ENCODE peak calls at places on chromosomes 13 and 19, in six cellular contexts. One of them, this sample, is unnamed.

GRCh38 chr13:111540486-111540885 is 220.0 kb downstream of the TEX29 start:
- DNase-seq in gastrocnemius medialis: no peak
- DNase-seq in GM12878: no peak
- DNase-seq in A549: no peak
- DNase-seq in Peyer's patch: no peak
- DNase-seq in breast epithelium: no peak
- DNase-seq in this sample: no peak

GRCh38 chr13:20497376-20497775 is 28.3 kb downstream of the CRYL1 start:
- DNase-seq in gastrocnemius medialis: no peak
- DNase-seq in GM12878: no peak
- DNase-seq in A549: no peak
- DNase-seq in Peyer's patch: no peak
- DNase-seq in breast epithelium: no peak
- DNase-seq in this sample: peak; percentile 45

GRCh38 chr13:45179428-45179827 is 21.4 kb downstream of the KCTD4 start:
- DNase-seq in gastrocnemius medialis: no peak
- DNase-seq in GM12878: no peak
- DNase-seq in A549: peak; percentile 33
- DNase-seq in Peyer's patch: no peak
- DNase-seq in breast epithelium: no peak
- DNase-seq in this sample: no peak

GRCh38 chr13:87999141-87999765 is 328.1 kb downstream of the SLITRK5 start:
- DNase-seq in gastrocnemius medialis: no peak
- DNase-seq in GM12878: no peak
- DNase-seq in A549: no peak
- DNase-seq in Peyer's patch: no peak
- DNase-seq in breast epithelium: no peak
- DNase-seq in this sample: no peak

GRCh38 chr13:93352616-93353015 is 126.0 kb downstream of the GPC6 start:
- DNase-seq in gastrocnemius medialis: no peak
- DNase-seq in GM12878: no peak
- DNase-seq in A549: no peak
- DNase-seq in Peyer's patch: no peak
- DNase-seq in breast epithelium: no peak
- DNase-seq in this sample: no peak

GRCh38 chr13:41568143-41568989 is 111.0 kb downstream of the RGCC start:
- DNase-seq in gastrocnemius medialis: no peak
- DNase-seq in GM12878: no peak
- DNase-seq in A549: no peak
- DNase-seq in Peyer's patch: no peak
- DNase-seq in breast epithelium: no peak
- DNase-seq in this sample: no peak

GRCh38 chr13:26785845-26786630 is 25.5 kb upstream of the GPR12 start:
- DNase-seq in gastrocnemius medialis: no peak
- DNase-seq in GM12878: no peak
- DNase-seq in A549: no peak
- DNase-seq in Peyer's patch: no peak
- DNase-seq in breast epithelium: no peak
- DNase-seq in this sample: no peak

GRCh38 chr13:19959831-19960672 is 1.5 kb downstream of the ZMYM2 start:
- DNase-seq in gastrocnemius medialis: peak; percentile 80
- DNase-seq in GM12878: peak; percentile 68
- DNase-seq in A549: peak; percentile 87
- DNase-seq in Peyer's patch: peak; percentile 85
- DNase-seq in breast epithelium: peak; percentile 84
- DNase-seq in this sample: peak; percentile 93

GRCh38 chr19:17762505-17763229 is 11.4 kb downstream of the FCHO1 start:
- DNase-seq in gastrocnemius medialis: no peak
- DNase-seq in GM12878: no peak
- DNase-seq in A549: peak; percentile 86
- DNase-seq in Peyer's patch: no peak
- DNase-seq in breast epithelium: no peak
- DNase-seq in this sample: no peak
- TF ChIP-seq POLR2A in gastrocnemius medialis: no peak
- TF ChIP-seq POLR2A in GM12878: no peak
- TF ChIP-seq POLR2A in A549: no peak
- TF ChIP-seq POLR2A in Peyer's patch: no peak
- TF ChIP-seq POLR2A in breast epithelium: no peak
- TF ChIP-seq POLR2A in this sample: no peak

DNA sequence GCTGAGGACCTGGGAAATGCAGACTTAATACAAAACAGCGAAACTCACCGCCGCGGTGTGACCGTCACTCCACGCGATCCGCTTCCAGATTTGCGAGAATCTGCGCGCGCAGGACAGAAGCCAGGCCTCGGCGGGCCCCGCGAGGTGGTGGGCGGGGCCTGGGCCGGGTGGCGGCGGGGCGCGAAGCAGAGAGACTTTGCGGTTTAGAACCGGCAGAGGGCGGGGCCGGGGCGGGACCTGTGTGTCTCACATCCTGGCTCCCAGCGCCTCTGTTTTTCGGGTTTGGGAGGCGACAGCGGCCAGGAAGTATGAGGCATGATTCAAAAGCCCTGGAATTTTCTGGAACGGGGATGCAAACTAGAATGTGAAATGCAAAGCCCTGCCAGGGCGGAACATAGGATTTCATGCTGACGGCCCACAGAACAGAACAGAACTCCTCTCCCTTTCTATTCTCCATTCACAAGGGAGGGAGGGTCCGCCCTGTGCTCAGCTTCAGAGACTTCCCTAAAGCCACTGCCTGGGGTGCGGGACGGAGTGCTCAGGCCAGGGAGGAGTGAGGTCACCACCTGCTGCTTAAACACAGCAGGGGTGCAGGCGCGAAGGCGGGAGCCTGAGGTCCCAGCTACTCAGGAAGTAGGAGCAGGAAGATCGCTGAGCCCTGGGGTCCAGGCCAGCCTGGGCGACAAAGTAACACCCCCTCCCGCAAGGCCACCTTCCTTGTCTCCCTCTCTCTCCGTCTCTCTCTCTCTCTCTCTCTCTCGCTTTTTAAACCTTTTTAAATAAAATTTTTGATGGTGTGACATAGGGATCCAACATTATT is 44.2 kb downstream of the ZNF611 start:
- DNase-seq in gastrocnemius medialis: peak; percentile 76
- DNase-seq in GM12878: peak; percentile 45
- DNase-seq in A549: no peak
- DNase-seq in Peyer's patch: peak; percentile 88
- DNase-seq in breast epithelium: peak; percentile 96
- DNase-seq in this sample: peak; percentile 93
- TF ChIP-seq POLR2A in gastrocnemius medialis: peak; percentile 38
- TF ChIP-seq POLR2A in GM12878: peak; percentile 73
- TF ChIP-seq POLR2A in A549: no peak
- TF ChIP-seq POLR2A in Peyer's patch: peak; percentile 32
- TF ChIP-seq POLR2A in breast epithelium: peak; percentile 41
- TF ChIP-seq POLR2A in this sample: peak; percentile 71

GRCh38 chr19:8505680-8506401 is 3.4 kb upstream of the PRAM1 start:
- DNase-seq in gastrocnemius medialis: peak; percentile 61
- DNase-seq in GM12878: no peak
- DNase-seq in A549: peak; percentile 71
- DNase-seq in Peyer's patch: peak; percentile 87
- DNase-seq in breast epithelium: peak; percentile 81
- DNase-seq in this sample: peak; percentile 80
- TF ChIP-seq POLR2A in gastrocnemius medialis: peak; percentile 31
- TF ChIP-seq POLR2A in GM12878: peak; percentile 65
- TF ChIP-seq POLR2A in A549: no peak
- TF ChIP-seq POLR2A in Peyer's patch: no peak
- TF ChIP-seq POLR2A in breast epithelium: no peak
- TF ChIP-seq POLR2A in this sample: no peak

DNA sequence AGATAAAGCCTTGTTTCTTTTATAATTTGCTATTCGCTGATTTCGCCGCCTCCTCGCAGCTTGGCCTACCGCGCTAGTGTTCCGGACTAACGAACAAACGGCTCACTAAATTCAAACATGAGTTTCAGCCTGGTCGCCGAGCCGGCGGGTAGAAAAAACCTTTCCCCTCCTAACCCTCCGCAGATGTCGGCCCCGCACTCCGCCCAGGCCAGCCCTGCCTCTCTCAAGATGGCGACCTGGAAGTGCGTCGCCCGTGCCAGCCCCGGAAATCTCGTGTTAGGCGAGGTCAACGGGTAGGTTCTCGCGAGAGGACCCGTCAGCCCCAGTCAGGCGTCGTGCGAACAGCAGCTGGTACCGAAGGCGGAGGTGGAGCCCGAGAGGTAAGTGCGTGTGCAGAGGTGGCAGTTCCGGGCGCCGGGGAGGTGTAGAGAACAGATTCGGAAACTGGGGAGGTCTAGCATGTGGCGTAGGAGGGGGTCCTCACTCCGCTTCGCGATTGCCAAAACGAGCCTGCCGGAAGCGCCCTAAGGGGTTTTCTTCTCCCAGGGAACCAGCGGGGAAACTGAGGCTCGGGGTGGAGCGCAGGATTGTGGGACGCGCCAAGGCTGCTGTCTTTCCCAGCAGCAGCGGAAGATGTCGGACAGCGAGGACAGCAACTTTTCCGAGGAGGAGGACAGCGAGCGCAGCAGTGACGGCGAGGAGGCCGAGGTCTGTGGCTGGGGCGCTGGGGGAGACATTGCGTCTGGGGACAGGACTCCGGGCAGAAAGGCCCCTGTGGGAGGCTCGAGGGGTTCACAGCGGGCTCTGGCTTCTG is at the start of gene SUPT5H:
- DNase-seq in gastrocnemius medialis: peak; percentile 96
- DNase-seq in GM12878: peak; percentile 97
- DNase-seq in A549: peak; percentile 100
- DNase-seq in Peyer's patch: peak; percentile 98
- DNase-seq in breast epithelium: peak; percentile 98
- DNase-seq in this sample: peak; percentile 99
- TF ChIP-seq POLR2A in gastrocnemius medialis: peak; percentile 95
- TF ChIP-seq POLR2A in GM12878: peak; percentile 95
- TF ChIP-seq POLR2A in A549: peak; percentile 94
- TF ChIP-seq POLR2A in Peyer's patch: peak; percentile 88
- TF ChIP-seq POLR2A in breast epithelium: peak; percentile 97
- TF ChIP-seq POLR2A in this sample: peak; percentile 96

GRCh38 chr13:102402292-102402691 is 444 bp upstream of the FGF14 start:
- DNase-seq in gastrocnemius medialis: no peak
- DNase-seq in GM12878: no peak
- DNase-seq in A549: no peak
- DNase-seq in Peyer's patch: no peak
- DNase-seq in breast epithelium: no peak
- DNase-seq in this sample: no peak

GRCh38 chr13:102401305-102401704 is 543 bp downstream of the FGF14 start:
- DNase-seq in gastrocnemius medialis: no peak
- DNase-seq in GM12878: no peak
- DNase-seq in A549: no peak
- DNase-seq in Peyer's patch: no peak
- DNase-seq in breast epithelium: no peak
- DNase-seq in this sample: no peak

GRCh38 chr13:102400619-102401125 is 1.2 kb downstream of the FGF14 start:
- DNase-seq in gastrocnemius medialis: no peak
- DNase-seq in GM12878: no peak
- DNase-seq in A549: no peak
- DNase-seq in Peyer's patch: no peak
- DNase-seq in breast epithelium: no peak
- DNase-seq in this sample: no peak

GRCh38 chr13:102399791-102400618 is 1.8 kb downstream of the FGF14 start:
- DNase-seq in gastrocnemius medialis: no peak
- DNase-seq in GM12878: no peak
- DNase-seq in A549: no peak
- DNase-seq in Peyer's patch: peak; percentile 46
- DNase-seq in breast epithelium: no peak
- DNase-seq in this sample: peak; percentile 7

GRCh38 chr13:102401755-102402154 is at the start of gene FGF14:
- DNase-seq in gastrocnemius medialis: no peak
- DNase-seq in GM12878: no peak
- DNase-seq in A549: no peak
- DNase-seq in Peyer's patch: no peak
- DNase-seq in breast epithelium: no peak
- DNase-seq in this sample: no peak
- TF ChIP-seq POLR2A in gastrocnemius medialis: no peak
- TF ChIP-seq POLR2A in GM12878: no peak
- TF ChIP-seq POLR2A in A549: no peak
- TF ChIP-seq POLR2A in Peyer's patch: no peak
- TF ChIP-seq POLR2A in breast epithelium: no peak
- TF ChIP-seq POLR2A in this sample: no peak

DNA sequence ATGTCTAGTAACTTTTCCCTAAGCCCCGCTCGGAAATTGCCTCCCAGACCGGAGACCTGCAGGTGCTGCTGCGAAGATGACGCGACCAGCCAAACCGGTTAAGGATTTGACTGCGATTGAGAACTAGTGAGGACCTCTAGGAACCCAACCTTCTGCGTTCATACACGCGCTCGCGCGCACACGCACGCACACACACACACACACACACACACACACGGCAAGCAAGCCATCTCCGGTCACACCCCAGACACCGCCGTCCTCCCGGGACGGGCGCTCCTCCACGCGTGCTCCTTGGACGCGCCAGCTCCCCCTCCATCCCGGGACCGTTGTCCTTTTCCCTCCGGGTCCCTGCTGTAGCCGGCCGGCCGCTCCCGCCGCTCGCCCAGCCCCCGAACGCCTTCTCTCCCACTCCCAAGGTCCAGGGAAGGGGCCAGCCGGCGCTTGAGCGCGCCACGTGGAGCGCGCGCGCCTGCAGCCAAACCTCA is 1.2 kb downstream of the TBC1D4 start:
- DNase-seq in gastrocnemius medialis: peak; percentile 81
- DNase-seq in GM12878: no peak
- DNase-seq in A549: peak; percentile 59
- DNase-seq in Peyer's patch: peak; percentile 67
- DNase-seq in breast epithelium: peak; percentile 69
- DNase-seq in this sample: peak; percentile 72
- TF ChIP-seq POLR2A in gastrocnemius medialis: peak; percentile 52
- TF ChIP-seq POLR2A in GM12878: peak; percentile 66
- TF ChIP-seq POLR2A in A549: no peak
- TF ChIP-seq POLR2A in Peyer's patch: no peak
- TF ChIP-seq POLR2A in breast epithelium: no peak
- TF ChIP-seq POLR2A in this sample: no peak

This sample was measured in erythroblast.